ENCODE peak calls at places on chromosome 14, in five cellular contexts. One of them, this sample, is unnamed.
A peak's percentile ranks its signal among the peaks of the same experiment; 100 is the strongest.

GRCh38 chr14:68013326-68013725 is 193.7 kb downstream of the RAD51B start:
- DNase-seq in brain microvascular endothelial cell: no peak
- DNase-seq in H1: no peak
- DNase-seq in mammary epithelial cell: no peak
- DNase-seq in uterus: no peak
- DNase-seq in this sample: no peak

GRCh38 chr14:72614891-72615410 is 278.9 kb downstream of the DPF3 start:
- DNase-seq in brain microvascular endothelial cell: no peak
- DNase-seq in H1: peak; percentile 33
- DNase-seq in mammary epithelial cell: no peak
- DNase-seq in uterus: no peak
- DNase-seq in this sample: no peak

GRCh38 chr14:59061292-59061691 is 127.2 kb upstream of the DAAM1 start:
- DNase-seq in brain microvascular endothelial cell: no peak
- DNase-seq in H1: no peak
- DNase-seq in mammary epithelial cell: no peak
- DNase-seq in uterus: no peak
- DNase-seq in this sample: no peak

GRCh38 chr14:80278293-80279037 is 67.2 kb upstream of the DIO2 start:
- DNase-seq in brain microvascular endothelial cell: no peak
- DNase-seq in H1: no peak
- DNase-seq in mammary epithelial cell: no peak
- DNase-seq in uterus: no peak
- DNase-seq in this sample: no peak

GRCh38 chr14:95886366-95886765 is 9.7 kb downstream of the TUNAR start:
- DNase-seq in brain microvascular endothelial cell: no peak
- DNase-seq in H1: no peak
- DNase-seq in mammary epithelial cell: no peak
- DNase-seq in uterus: no peak
- DNase-seq in this sample: no peak

GRCh38 chr14:24297190-24297964 is 2.2 kb downstream of the DHRS1 start:
- DNase-seq in brain microvascular endothelial cell: peak; percentile 18
- DNase-seq in H1: no peak
- DNase-seq in mammary epithelial cell: peak; percentile 54
- DNase-seq in uterus: no peak
- DNase-seq in this sample: no peak

GRCh38 chr14:73344304-73344703 is 107.0 kb downstream of the PAPLN start:
- DNase-seq in brain microvascular endothelial cell: no peak
- DNase-seq in H1: no peak
- DNase-seq in mammary epithelial cell: no peak
- DNase-seq in uterus: no peak
- DNase-seq in this sample: no peak

GRCh38 chr14:31657917-31658316 is 96.7 kb downstream of the NUBPL start:
- DNase-seq in brain microvascular endothelial cell: no peak
- DNase-seq in H1: no peak
- DNase-seq in mammary epithelial cell: no peak
- DNase-seq in uterus: no peak
- DNase-seq in this sample: no peak

GRCh38 chr14:96212140-96212539 is 7.5 kb downstream of the BDKRB2 start:
- DNase-seq in brain microvascular endothelial cell: no peak
- DNase-seq in H1: no peak
- DNase-seq in mammary epithelial cell: no peak
- DNase-seq in uterus: no peak
- DNase-seq in this sample: no peak

GRCh38 chr14:99774526-99775307 is 18.5 kb upstream of the EML1 start:
- DNase-seq in brain microvascular endothelial cell: no peak
- DNase-seq in H1: no peak
- DNase-seq in mammary epithelial cell: no peak
- DNase-seq in uterus: peak; percentile 7
- DNase-seq in this sample: no peak

GRCh38 chr14:84750763-84751554 is 779.0 kb upstream of the FLRT2 start:
- DNase-seq in brain microvascular endothelial cell: peak; percentile 67
- DNase-seq in H1: no peak
- DNase-seq in mammary epithelial cell: peak; percentile 4
- DNase-seq in uterus: no peak
- DNase-seq in this sample: no peak

GRCh38 chr14:51609251-51609986 is 42.3 kb upstream of the FRMD6 start:
- DNase-seq in brain microvascular endothelial cell: no peak
- DNase-seq in H1: no peak
- DNase-seq in mammary epithelial cell: no peak
- DNase-seq in uterus: no peak
- DNase-seq in this sample: no peak

GRCh38 chr14:60346706-60347105 is 97.7 kb downstream of the PPM1A start:
- DNase-seq in brain microvascular endothelial cell: no peak
- DNase-seq in H1: no peak
- DNase-seq in mammary epithelial cell: no peak
- DNase-seq in uterus: no peak
- DNase-seq in this sample: no peak

GRCh38 chr14:94051779-94052178 is 25.6 kb downstream of the OTUB2 start:
- DNase-seq in brain microvascular endothelial cell: no peak
- DNase-seq in H1: peak; percentile 37
- DNase-seq in mammary epithelial cell: no peak
- DNase-seq in uterus: no peak
- DNase-seq in this sample: no peak

GRCh38 chr14:99715266-99716000 is 31.3 kb downstream of the CYP46A1 start:
- DNase-seq in brain microvascular endothelial cell: no peak
- DNase-seq in H1: peak; percentile 42
- DNase-seq in mammary epithelial cell: no peak
- DNase-seq in uterus: no peak
- DNase-seq in this sample: no peak

GRCh38 chr14:78178971-78179370 is 8.8 kb downstream of the NRXN3 start:
- DNase-seq in brain microvascular endothelial cell: no peak
- DNase-seq in H1: no peak
- DNase-seq in mammary epithelial cell: no peak
- DNase-seq in uterus: no peak
- DNase-seq in this sample: no peak

GRCh38 chr14:30582376-30582775 is 23.4 kb downstream of the G2E3 start:
- DNase-seq in brain microvascular endothelial cell: no peak
- DNase-seq in H1: no peak
- DNase-seq in mammary epithelial cell: no peak
- DNase-seq in uterus: no peak
- DNase-seq in this sample: no peak

GRCh38 chr14:20247651-20248246 is 8.7 kb downstream of the OR11H4 start:
- DNase-seq in brain microvascular endothelial cell: no peak
- DNase-seq in H1: no peak
- DNase-seq in mammary epithelial cell: peak; percentile 16
- DNase-seq in uterus: no peak
- DNase-seq in this sample: no peak

GRCh38 chr14:106850913-106851825 is 1324.8 kb downstream of the TMEM121 start:
- DNase-seq in brain microvascular endothelial cell: no peak
- DNase-seq in H1: no peak
- DNase-seq in mammary epithelial cell: no peak
- DNase-seq in uterus: no peak
- DNase-seq in this sample: no peak

GRCh38 chr14:38108681-38109080 is 99.0 kb upstream of the SSTR1 start:
- DNase-seq in brain microvascular endothelial cell: no peak
- DNase-seq in H1: no peak
- DNase-seq in mammary epithelial cell: no peak
- DNase-seq in uterus: no peak
- DNase-seq in this sample: no peak

GRCh38 chr14:77823378-77823777 is 23.5 kb downstream of the ADCK1 start:
- DNase-seq in brain microvascular endothelial cell: no peak
- DNase-seq in H1: no peak
- DNase-seq in mammary epithelial cell: no peak
- DNase-seq in uterus: no peak
- DNase-seq in this sample: no peak

GRCh38 chr14:98958048-98959031 is 313.7 kb downstream of the BCL11B start:
- DNase-seq in brain microvascular endothelial cell: no peak
- DNase-seq in H1: peak; percentile 36
- DNase-seq in mammary epithelial cell: no peak
- DNase-seq in uterus: no peak
- DNase-seq in this sample: no peak

GRCh38 chr14:20400965-20401593 is 12.2 kb downstream of the TEP1 start:
- DNase-seq in brain microvascular endothelial cell: no peak
- DNase-seq in H1: no peak
- DNase-seq in mammary epithelial cell: peak; percentile 91
- DNase-seq in uterus: no peak
- DNase-seq in this sample: no peak

GRCh38 chr14:75934998-75935628 is 46.7 kb downstream of the TGFB3 start:
- DNase-seq in brain microvascular endothelial cell: no peak
- DNase-seq in H1: no peak
- DNase-seq in mammary epithelial cell: no peak
- DNase-seq in uterus: no peak
- DNase-seq in this sample: no peak

GRCh38 chr14:55383541-55384140 is 28.0 kb downstream of the ATG14 start:
- DNase-seq in brain microvascular endothelial cell: no peak
- DNase-seq in H1: no peak
- DNase-seq in mammary epithelial cell: no peak
- DNase-seq in uterus: no peak
- DNase-seq in this sample: no peak

GRCh38 chr14:106185837-106186233 is 659.5 kb downstream of the TMEM121 start:
- DNase-seq in brain microvascular endothelial cell: no peak
- DNase-seq in H1: no peak
- DNase-seq in mammary epithelial cell: no peak
- DNase-seq in uterus: no peak
- DNase-seq in this sample: no peak

GRCh38 chr14:95432152-95433093 is 84.0 kb downstream of the SYNE3 start:
- DNase-seq in brain microvascular endothelial cell: peak; percentile 27
- DNase-seq in H1: peak; percentile 82
- DNase-seq in mammary epithelial cell: peak; percentile 10
- DNase-seq in uterus: peak; percentile 38
- DNase-seq in this sample: peak; percentile 88

GRCh38 chr14:99731536-99732435 is 47.7 kb downstream of the CYP46A1 start:
- DNase-seq in brain microvascular endothelial cell: no peak
- DNase-seq in H1: no peak
- DNase-seq in mammary epithelial cell: no peak
- DNase-seq in uterus: peak; percentile 12
- DNase-seq in this sample: peak; percentile 77

GRCh38 chr14:35296505-35296904 is 4.3 kb downstream of the PSMA6 start:
- DNase-seq in brain microvascular endothelial cell: no peak
- DNase-seq in H1: no peak
- DNase-seq in mammary epithelial cell: no peak
- DNase-seq in uterus: no peak
- DNase-seq in this sample: no peak

GRCh38 chr14:91108941-91109611 is 4.8 kb upstream of the DGLUCY start:
- DNase-seq in brain microvascular endothelial cell: peak; percentile 73
- DNase-seq in H1: no peak
- DNase-seq in mammary epithelial cell: peak; percentile 29
- DNase-seq in uterus: peak; percentile 31
- DNase-seq in this sample: peak; percentile 52

GRCh38 chr14:94888108-94888507 is 118.2 kb upstream of the GSC start:
- DNase-seq in brain microvascular endothelial cell: no peak
- DNase-seq in H1: no peak
- DNase-seq in mammary epithelial cell: no peak
- DNase-seq in uterus: no peak
- DNase-seq in this sample: peak; percentile 54

GRCh38 chr14:105398726-105399440 is 545 bp downstream of the TEX22 start:
- DNase-seq in brain microvascular endothelial cell: no peak
- DNase-seq in H1: peak; percentile 69
- DNase-seq in mammary epithelial cell: no peak
- DNase-seq in uterus: no peak
- DNase-seq in this sample: peak; percentile 26

GRCh38 chr14:53982546-53982945 is 25.9 kb upstream of the BMP4 start:
- DNase-seq in brain microvascular endothelial cell: no peak
- DNase-seq in H1: no peak
- DNase-seq in mammary epithelial cell: no peak
- DNase-seq in uterus: no peak
- DNase-seq in this sample: no peak

GRCh38 chr14:100891501-100892445 is 11.7 kb downstream of the RTL1 start:
- DNase-seq in brain microvascular endothelial cell: no peak
- DNase-seq in H1: no peak
- DNase-seq in mammary epithelial cell: no peak
- DNase-seq in uterus: peak; percentile 14
- DNase-seq in this sample: no peak

GRCh38 chr14:57068511-57068910 is 200.2 kb downstream of the EXOC5 start:
- DNase-seq in brain microvascular endothelial cell: no peak
- DNase-seq in H1: no peak
- DNase-seq in mammary epithelial cell: no peak
- DNase-seq in uterus: no peak
- DNase-seq in this sample: no peak

GRCh38 chr14:57066463-57066862 is 202.2 kb downstream of the EXOC5 start:
- DNase-seq in brain microvascular endothelial cell: no peak
- DNase-seq in H1: no peak
- DNase-seq in mammary epithelial cell: no peak
- DNase-seq in uterus: no peak
- DNase-seq in this sample: no peak

GRCh38 chr14:57071639-57072038 is 197.1 kb downstream of the EXOC5 start:
- DNase-seq in brain microvascular endothelial cell: no peak
- DNase-seq in H1: no peak
- DNase-seq in mammary epithelial cell: no peak
- DNase-seq in uterus: no peak
- DNase-seq in this sample: no peak

GRCh38 chr14:57069702-57070101 is 199.0 kb downstream of the EXOC5 start:
- DNase-seq in brain microvascular endothelial cell: no peak
- DNase-seq in H1: no peak
- DNase-seq in mammary epithelial cell: no peak
- DNase-seq in uterus: no peak
- DNase-seq in this sample: no peak

GRCh38 chr14:57066887-57067513 is 201.7 kb downstream of the EXOC5 start:
- DNase-seq in brain microvascular endothelial cell: peak; percentile 14
- DNase-seq in H1: peak; percentile 78
- DNase-seq in mammary epithelial cell: peak; percentile 5
- DNase-seq in uterus: no peak
- DNase-seq in this sample: peak; percentile 25
- TF ChIP-seq CTCF in brain microvascular endothelial cell: peak; percentile 75
- TF ChIP-seq CTCF in H1: peak; percentile 87
- TF ChIP-seq CTCF in mammary epithelial cell: peak; percentile 28
- TF ChIP-seq CTCF in uterus: no peak
- TF ChIP-seq CTCF in this sample: peak; percentile 12

GRCh38 chr14:74551001-74551400 is 57.4 kb downstream of the ISCA2 start:
- DNase-seq in brain microvascular endothelial cell: no peak
- DNase-seq in H1: no peak
- DNase-seq in mammary epithelial cell: no peak
- DNase-seq in uterus: no peak
- DNase-seq in this sample: no peak
- H3K27ac ChIP-seq in brain microvascular endothelial cell: no peak overlapping the region
- H3K27ac ChIP-seq in H1: no peak overlapping the region
- H3K27ac ChIP-seq in mammary epithelial cell: no peak overlapping the region
- H3K27ac ChIP-seq in uterus: no peak overlapping the region
- H3K27ac ChIP-seq in this sample: no peak overlapping the region

DNA sequence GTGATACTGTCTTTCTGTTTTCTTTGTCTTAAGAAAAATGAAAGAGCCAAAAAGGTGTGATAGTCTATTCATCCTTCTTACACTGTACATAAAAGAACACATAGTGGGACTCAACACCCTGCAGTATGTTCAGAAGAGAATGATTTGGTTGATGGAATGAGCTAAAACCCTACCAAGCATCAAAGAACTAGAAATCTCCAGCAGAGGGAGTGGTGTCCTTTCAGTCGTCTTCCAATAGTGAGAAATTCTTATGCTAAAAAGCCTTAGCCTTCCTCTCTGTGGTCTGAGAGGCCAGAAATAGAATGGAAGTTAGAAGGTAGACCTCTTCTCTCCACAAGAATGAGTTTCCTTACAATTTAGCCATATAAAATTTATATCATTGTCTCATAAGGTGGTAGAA is 393.4 kb upstream of the SEL1L start:
- DNase-seq in brain microvascular endothelial cell: no peak
- DNase-seq in H1: no peak
- DNase-seq in mammary epithelial cell: no peak
- DNase-seq in uterus: no peak
- DNase-seq in this sample: no peak
- TF ChIP-seq CTCF in brain microvascular endothelial cell: no peak
- TF ChIP-seq CTCF in H1: peak; percentile 18
- TF ChIP-seq CTCF in mammary epithelial cell: no peak
- TF ChIP-seq CTCF in uterus: no peak
- TF ChIP-seq CTCF in this sample: no peak

GRCh38 chr14:104222396-104223036 is 84.1 kb downstream of the KIF26A start:
- DNase-seq in brain microvascular endothelial cell: no peak
- DNase-seq in H1: no peak
- DNase-seq in mammary epithelial cell: no peak
- DNase-seq in uterus: no peak
- DNase-seq in this sample: no peak
- H3K27ac ChIP-seq in brain microvascular endothelial cell: no peak overlapping the region
- H3K27ac ChIP-seq in H1: no peak overlapping the region
- H3K27ac ChIP-seq in mammary epithelial cell: no peak overlapping the region
- H3K27ac ChIP-seq in uterus: no peak overlapping the region
- H3K27ac ChIP-seq in this sample: no peak overlapping the region

GRCh38 chr14:97824218-97824617 is 1027.0 kb downstream of the VRK1 start:
- DNase-seq in brain microvascular endothelial cell: no peak
- DNase-seq in H1: no peak
- DNase-seq in mammary epithelial cell: no peak
- DNase-seq in uterus: no peak
- DNase-seq in this sample: no peak
- TF ChIP-seq CTCF in brain microvascular endothelial cell: no peak
- TF ChIP-seq CTCF in H1: no peak
- TF ChIP-seq CTCF in mammary epithelial cell: no peak
- TF ChIP-seq CTCF in uterus: no peak
- TF ChIP-seq CTCF in this sample: no peak

This sample was measured in pancreas.